ENCODE peak calls at places on chromosome 14, in nine cellular contexts. E, S, U, B, C, P, X, F and W are unnamed samples.
A peak's percentile ranks its signal among the peaks of the same experiment; 100 is the strongest.

GRCh38 chr14:58918066-58918465 is 270.4 kb upstream of the DAAM1 start:
- DNase-seq in E (no peak), S (no peak), U (no peak), B (no peak), C (no peak), P (no peak), X (no peak), F (peak; percentile 67), W (no peak)

GRCh38 chr14:84998216-84998615 is 531.7 kb upstream of the FLRT2 start:
- DNase-seq in E (no peak), S (no peak), U (no peak), B (no peak), C (no peak), P (no peak), X (no peak), F (no peak), W (no peak)

GRCh38 chr14:75249251-75249957 is 29.2 kb upstream of the FOS start:
- DNase-seq in E (peak; percentile 87), S (peak; percentile 68), U (peak; percentile 65), B (peak; percentile 62), C (no peak), P (no peak), X (peak; percentile 69), F (no peak), W (no peak)

GRCh38 chr14:69629225-69630127 is 18.1 kb downstream of the SUSD6 start:
- DNase-seq in E (no peak), S (no peak), U (no peak), B (no peak), C (peak; percentile 59), P (no peak), X (no peak), F (no peak), W (no peak)

GRCh38 chr14:54173782-54174181 is 217.2 kb upstream of the BMP4 start:
- DNase-seq in E (no peak), S (no peak), U (no peak), B (no peak), C (no peak), P (no peak), X (no peak), F (no peak), W (no peak)

GRCh38 chr14:59251811-59252771 is 63.6 kb downstream of the DAAM1 start:
- DNase-seq in E (no peak), S (no peak), U (no peak), B (no peak), C (no peak), P (no peak), X (no peak), F (peak; percentile 45), W (no peak)

GRCh38 chr14:74380845-74381244 is 32.6 kb downstream of the VRTN start:
- DNase-seq in E (no peak), S (no peak), U (no peak), B (no peak), C (no peak), P (no peak), X (no peak), F (no peak), W (no peak)

GRCh38 chr14:63573579-63573978 is 30.4 kb upstream of the PPP2R5E start:
- DNase-seq in E (no peak), S (no peak), U (no peak), B (no peak), C (no peak), P (no peak), X (no peak), F (peak; percentile 19), W (no peak)

GRCh38 chr14:65834812-65835211 is 422.3 kb downstream of the FUT8 start:
- DNase-seq in E (no peak), S (no peak), U (no peak), B (no peak), C (no peak), P (no peak), X (no peak), F (no peak), W (no peak)

GRCh38 chr14:23633160-23633701 is 2.9 kb upstream of the DHRS2 start:
- DNase-seq in E (no peak), S (no peak), U (no peak), B (no peak), C (peak; percentile 39), P (no peak), X (no peak), F (no peak), W (no peak)

GRCh38 chr14:68734231-68734732 is 58.6 kb downstream of the ZFP36L1 start:
- DNase-seq in E (peak; percentile 63), S (no peak), U (no peak), B (peak; percentile 42), C (no peak), P (no peak), X (no peak), F (peak; percentile 11), W (no peak)

GRCh38 chr14:104851896-104852663 is 13.0 kb upstream of the CEP170B start:
- DNase-seq in E (no peak), S (no peak), U (no peak), B (no peak), C (no peak), P (no peak), X (no peak), F (no peak), W (no peak)

GRCh38 chr14:20138520-20138919 is at the start of gene OR4N5:
- DNase-seq in E (no peak), S (no peak), U (no peak), B (no peak), C (no peak), P (no peak), X (no peak), F (no peak), W (no peak)

GRCh38 chr14:99892406-99892805 is 99.2 kb downstream of the EML1 start:
- DNase-seq in E (no peak), S (no peak), U (no peak), B (no peak), C (no peak), P (no peak), X (no peak), F (no peak), W (no peak)

GRCh38 chr14:77325746-77326094 is 4.9 kb downstream of the GSTZ1 start:
- DNase-seq in E (no peak), S (no peak), U (no peak), B (no peak), C (no peak), P (no peak), X (no peak), F (no peak), W (no peak)

GRCh38 chr14:79229383-79229875 is 981.9 kb downstream of the DIO2 start:
- DNase-seq in E (no peak), S (no peak), U (no peak), B (no peak), C (peak; percentile 13), P (no peak), X (no peak), F (no peak), W (no peak)

GRCh38 chr14:64995291-64995690 is 8.6 kb downstream of the FNTB start:
- DNase-seq in E (no peak), S (no peak), U (no peak), B (no peak), C (no peak), P (no peak), X (no peak), F (no peak), W (no peak)

GRCh38 chr14:81561084-81561775 is 27.6 kb upstream of the SEL1L start:
- DNase-seq in E (no peak), S (no peak), U (no peak), B (no peak), C (no peak), P (no peak), X (no peak), F (no peak), W (no peak)

GRCh38 chr14:64123241-64123956 is 170.8 kb downstream of the ESR2 start:
- DNase-seq in E (peak; percentile 58), S (no peak), U (peak; percentile 55), B (no peak), C (no peak), P (no peak), X (no peak), F (no peak), W (no peak)

GRCh38 chr14:103696466-103697071 is 18.7 kb downstream of the XRCC3 start:
- DNase-seq in E (no peak), S (no peak), U (no peak), B (no peak), C (no peak), P (peak; percentile 77), X (no peak), F (peak; percentile 44), W (no peak)

GRCh38 chr14:100323942-100324307 is 786 bp downstream of the SLC25A47 start:
- DNase-seq in E (no peak), S (no peak), U (no peak), B (no peak), C (no peak), P (no peak), X (no peak), F (no peak), W (no peak)

GRCh38 chr14:68580096-68580640 is 212.7 kb downstream of the ZFP36L1 start:
- DNase-seq in E (no peak), S (no peak), U (no peak), B (no peak), C (peak; percentile 19), P (no peak), X (no peak), F (no peak), W (no peak)

GRCh38 chr14:75295061-75295461 is 16.4 kb downstream of the FOS start:
- DNase-seq in E (no peak), S (no peak), U (peak; percentile 73), B (no peak), C (peak; percentile 56), P (peak; percentile 67), X (no peak), F (peak; percentile 50), W (no peak)

GRCh38 chr14:35285168-35285990 is 6.8 kb upstream of the PSMA6 start:
- DNase-seq in E (peak; percentile 69), S (no peak), U (no peak), B (no peak), C (no peak), P (no peak), X (no peak), F (peak; percentile 39), W (no peak)

GRCh38 chr14:96888593-96888992 is 91.4 kb downstream of the VRK1 start:
- DNase-seq in E (no peak), S (no peak), U (no peak), B (no peak), C (peak; percentile 41), P (no peak), X (no peak), F (no peak), W (no peak)

GRCh38 chr14:88270781-88271180 is 52.3 kb downstream of the KCNK10 start:
- DNase-seq in E (no peak), S (no peak), U (peak; percentile 89), B (no peak), C (no peak), P (no peak), X (no peak), F (no peak), W (no peak)

GRCh38 chr14:100417466-100417865 is 94.3 kb downstream of the SLC25A47 start:
- DNase-seq in E (no peak), S (no peak), U (peak; percentile 79), B (no peak), C (peak; percentile 77), P (no peak), X (no peak), F (peak; percentile 92), W (no peak)

GRCh38 chr14:29348504-29348903 is 579.1 kb downstream of the PRKD1 start:
- DNase-seq in E (no peak), S (no peak), U (no peak), B (no peak), C (no peak), P (no peak), X (no peak), F (peak; percentile 66), W (no peak)

GRCh38 chr14:57957441-57957840 is 91.5 kb upstream of the SLC35F4 start:
- DNase-seq in E (no peak), S (no peak), U (no peak), B (no peak), C (no peak), P (no peak), X (no peak), F (no peak), W (no peak)

GRCh38 chr14:60348211-60348610 is 99.2 kb downstream of the PPM1A start:
- DNase-seq in E (no peak), S (no peak), U (peak; percentile 34), B (no peak), C (no peak), P (no peak), X (peak; percentile 47), F (no peak), W (no peak)

GRCh38 chr14:61588419-61588901 is 106.9 kb upstream of the HIF1A start:
- DNase-seq in E (no peak), S (no peak), U (peak; percentile 38), B (no peak), C (no peak), P (peak; percentile 26), X (no peak), F (peak; percentile 83), W (no peak)